ENCODE peak calls at places on chromosomes 12 and 14, in nine cellular contexts. One of them, this sample, is unnamed.

GRCh38 chr12:46200551-46200950 is 68.3 kb downstream of the SLC38A1 start:
- DNase-seq in CD4-positive, CD25-positive, alpha-beta regulatory T cell: no peak
- DNase-seq in WERI-Rb-1: no peak
- DNase-seq in heart left ventricle: no peak
- DNase-seq in tibial artery: no peak
- DNase-seq in memory B cell: no peak
- DNase-seq in SW480: no peak
- DNase-seq in NCI-H1092: no peak
- DNase-seq in CD8-positive, alpha-beta memory T cell: no peak
- DNase-seq in this sample: no peak

GRCh38 chr12:90229771-90230170 is 521.1 kb upstream of the ATP2B1 start:
- DNase-seq in SW480: no peak
- DNase-seq in memory B cell: no peak
- DNase-seq in tibial artery: no peak
- DNase-seq in NCI-H1092: no peak
- DNase-seq in WERI-Rb-1: no peak
- DNase-seq in CD4-positive, CD25-positive, alpha-beta regulatory T cell: no peak
- DNase-seq in CD8-positive, alpha-beta memory T cell: no peak
- DNase-seq in heart left ventricle: no peak
- DNase-seq in this sample: no peak

GRCh38 chr14:75044760-75045159 is 6.5 kb downstream of the MLH3 start:
- DNase-seq in SW480: no peak
- DNase-seq in heart left ventricle: no peak
- DNase-seq in WERI-Rb-1: no peak
- DNase-seq in tibial artery: no peak
- DNase-seq in NCI-H1092: no peak
- DNase-seq in CD8-positive, alpha-beta memory T cell: no peak
- DNase-seq in CD4-positive, CD25-positive, alpha-beta regulatory T cell: no peak
- DNase-seq in memory B cell: no peak
- DNase-seq in this sample: no peak

GRCh38 chr14:68349900-68350323 is 443.0 kb downstream of the ZFP36L1 start:
- DNase-seq in CD8-positive, alpha-beta memory T cell: no peak
- DNase-seq in CD4-positive, CD25-positive, alpha-beta regulatory T cell: no peak
- DNase-seq in heart left ventricle: no peak
- DNase-seq in memory B cell: no peak
- DNase-seq in NCI-H1092: peak
- DNase-seq in tibial artery: no peak
- DNase-seq in WERI-Rb-1: no peak
- DNase-seq in SW480: no peak
- DNase-seq in this sample: no peak

GRCh38 chr12:14418526-14418925 is 53.0 kb downstream of the ATF7IP start:
- DNase-seq in tibial artery: no peak
- DNase-seq in NCI-H1092: no peak
- DNase-seq in CD8-positive, alpha-beta memory T cell: no peak
- DNase-seq in heart left ventricle: no peak
- DNase-seq in WERI-Rb-1: no peak
- DNase-seq in CD4-positive, CD25-positive, alpha-beta regulatory T cell: peak
- DNase-seq in memory B cell: no peak
- DNase-seq in SW480: no peak
- DNase-seq in this sample: no peak

GRCh38 chr12:33926095-33926494 is 96.2 kb upstream of the ALG10 start:
- DNase-seq in tibial artery: no peak
- DNase-seq in SW480: no peak
- DNase-seq in NCI-H1092: no peak
- DNase-seq in WERI-Rb-1: no peak
- DNase-seq in memory B cell: no peak
- DNase-seq in CD4-positive, CD25-positive, alpha-beta regulatory T cell: no peak
- DNase-seq in heart left ventricle: no peak
- DNase-seq in CD8-positive, alpha-beta memory T cell: no peak
- DNase-seq in this sample: no peak

GRCh38 chr12:6647083-6647604 is at the start of gene ACRBP:
- DNase-seq in tibial artery: peak
- DNase-seq in WERI-Rb-1: no peak
- DNase-seq in CD8-positive, alpha-beta memory T cell: no peak
- DNase-seq in heart left ventricle: peak
- DNase-seq in memory B cell: no peak
- DNase-seq in NCI-H1092: no peak
- DNase-seq in CD4-positive, CD25-positive, alpha-beta regulatory T cell: peak
- DNase-seq in SW480: peak
- DNase-seq in this sample: peak

GRCh38 chr14:102603293-102603907 is 11.0 kb downstream of the RCOR1 start:
- DNase-seq in NCI-H1092: no peak
- DNase-seq in heart left ventricle: no peak
- DNase-seq in CD4-positive, CD25-positive, alpha-beta regulatory T cell: no peak
- DNase-seq in CD8-positive, alpha-beta memory T cell: no peak
- DNase-seq in tibial artery: no peak
- DNase-seq in memory B cell: no peak
- DNase-seq in WERI-Rb-1: no peak
- DNase-seq in SW480: no peak
- DNase-seq in this sample: no peak

GRCh38 chr12:75759842-75760260 is 248.4 kb upstream of the KRR1 start:
- DNase-seq in SW480: no peak
- DNase-seq in NCI-H1092: no peak
- DNase-seq in memory B cell: no peak
- DNase-seq in CD4-positive, CD25-positive, alpha-beta regulatory T cell: no peak
- DNase-seq in CD8-positive, alpha-beta memory T cell: no peak
- DNase-seq in WERI-Rb-1: no peak
- DNase-seq in tibial artery: no peak
- DNase-seq in heart left ventricle: no peak
- DNase-seq in this sample: no peak

GRCh38 chr12:21987786-21988185 is 46.6 kb upstream of the ABCC9 start:
- DNase-seq in NCI-H1092: no peak
- DNase-seq in SW480: no peak
- DNase-seq in WERI-Rb-1: no peak
- DNase-seq in memory B cell: no peak
- DNase-seq in CD8-positive, alpha-beta memory T cell: no peak
- DNase-seq in tibial artery: no peak
- DNase-seq in heart left ventricle: no peak
- DNase-seq in CD4-positive, CD25-positive, alpha-beta regulatory T cell: no peak
- DNase-seq in this sample: no peak

This sample was measured in WTC11.